ENCODE peak calls at places on chromosome 2, in six cellular contexts. W is NCI-H2227 treated with DMSO at 0.1 percent for 48 hours, Z is neural crest cell, N is glutamatergic neuron, D is NCI-H1105, K is HTR-8/SVneo. P is an unnamed sample.

GRCh38 chr2:143371616-143372015 is 242.4 kb downstream of the ARHGAP15 start:
- DNase-seq in Z (no peak), D (no peak), W (no peak), N (no peak), K (no peak), P (no peak)

GRCh38 chr2:231928901-231929725 is 2.9 kb upstream of the NPPC start:
- DNase-seq in W (no peak), Z (no peak), K (no peak), N (no peak), D (no peak), P (no peak)

GRCh38 chr2:16522031-16522818 is 143.4 kb downstream of the CYRIA start:
- DNase-seq in W (no peak), Z (no peak), K (no peak), D (no peak), N (no peak), P (no peak)

GRCh38 chr2:171172980-171173542 is 12.4 kb upstream of the TLK1 start:
- DNase-seq in Z (no peak), K (no peak), N (no peak), W (no peak), D (no peak), P (no peak)

GRCh38 chr2:72630767-72631166 is 195.1 kb downstream of the EXOC6B start:
- DNase-seq in D (no peak), K (no peak), Z (no peak), W (no peak), N (no peak), P (no peak)

GRCh38 chr2:235162544-235163197 is 210.9 kb downstream of the SH3BP4 start:
- DNase-seq in N (no peak), D (no peak), W (no peak), K (peak; percentile 13), Z (no peak), P (no peak)

GRCh38 chr2:18209934-18210639 is 331.6 kb downstream of the KCNS3 start:
- DNase-seq in K (peak; percentile 69), W (no peak), D (no peak), Z (no peak), N (no peak), P (no peak)

GRCh38 chr2:128277961-128278681 is 40.5 kb downstream of the HS6ST1 start:
- DNase-seq in N (no peak), K (no peak), Z (no peak), D (no peak), W (no peak), P (no peak)

GRCh38 chr2:16031055-16031847 is 90.9 kb downstream of the MYCN start:
- DNase-seq in N (no peak), Z (no peak), D (no peak), K (no peak), W (no peak), P (no peak)

GRCh38 chr2:134927195-134927594 is 8.6 kb downstream of the CCNT2 start:
- DNase-seq in Z (no peak), K (no peak), N (no peak), W (no peak), D (no peak), P (no peak)

GRCh38 chr2:221370076-221370941 is 201.8 kb downstream of the EPHA4 start:
- DNase-seq in Z (no peak), K (no peak), D (peak; percentile 77), W (no peak), N (no peak), P (no peak)

GRCh38 chr2:45741451-45741850 is 90.0 kb downstream of the PRKCE start:
- DNase-seq in W (no peak), D (no peak), N (no peak), Z (no peak), K (no peak), P (no peak)

P was measured in NT2/D1.